ENCODE peak calls at places on chromosome X, in four cellular contexts. One of them, this sample, is unnamed.

GRCh38 chrX:40108084-40108958 is 10.6 kb upstream of the BCOR start:
- DNase-seq in GM12878: no peak
- DNase-seq in HepG2: peak; percentile 74
- DNase-seq in K562: no peak
- DNase-seq in this sample: peak; percentile 31

GRCh38 chrX:124211312-124211942 is 121.0 kb upstream of the TEX13D start:
- DNase-seq in GM12878: no peak
- DNase-seq in HepG2: peak; percentile 28
- DNase-seq in K562: peak; percentile 29
- DNase-seq in this sample: no peak

GRCh38 chrX:148958896-148959295 is 458.5 kb downstream of the AFF2 start:
- DNase-seq in GM12878: no peak
- DNase-seq in HepG2: no peak
- DNase-seq in K562: no peak
- DNase-seq in this sample: no peak

GRCh38 chrX:10893976-10894375 is 217.2 kb upstream of the HCCS start:
- DNase-seq in GM12878: no peak
- DNase-seq in HepG2: peak; percentile 39
- DNase-seq in K562: no peak
- DNase-seq in this sample: no peak

GRCh38 chrX:34654939-34655338 is 2.1 kb downstream of the TMEM47 start:
- DNase-seq in GM12878: no peak
- DNase-seq in HepG2: no peak
- DNase-seq in K562: no peak
- DNase-seq in this sample: no peak

GRCh38 chrX:139596068-139596467 is 65.5 kb downstream of the F9 start:
- DNase-seq in GM12878: no peak
- DNase-seq in HepG2: no peak
- DNase-seq in K562: peak; percentile 8
- DNase-seq in this sample: no peak

GRCh38 chrX:143094501-143095110 is 68.9 kb downstream of the SPANXN4 start:
- DNase-seq in GM12878: no peak
- DNase-seq in HepG2: no peak
- DNase-seq in K562: no peak
- DNase-seq in this sample: no peak

GRCh38 chrX:39541881-39542280 is 555.9 kb downstream of the BCOR start:
- DNase-seq in GM12878: no peak
- DNase-seq in HepG2: no peak
- DNase-seq in K562: no peak
- DNase-seq in this sample: no peak

GRCh38 chrX:119236599-119237525 is 777 bp downstream of the PGRMC1 start:
- DNase-seq in GM12878: no peak
- DNase-seq in HepG2: no peak
- DNase-seq in K562: peak; percentile 24
- DNase-seq in this sample: peak; percentile 12

GRCh38 chrX:39900788-39901170 is 197.0 kb downstream of the BCOR start:
- DNase-seq in GM12878: no peak
- DNase-seq in HepG2: no peak
- DNase-seq in K562: no peak
- DNase-seq in this sample: no peak

GRCh38 chrX:69323786-69324720 is 158.8 kb upstream of the PJA1 start:
- DNase-seq in GM12878: no peak
- DNase-seq in HepG2: no peak
- DNase-seq in K562: peak; percentile 1
- DNase-seq in this sample: no peak

GRCh38 chrX:127879585-127879984 is 172.6 kb downstream of the ACTRT1 start:
- DNase-seq in GM12878: no peak
- DNase-seq in HepG2: no peak
- DNase-seq in K562: no peak
- DNase-seq in this sample: no peak

GRCh38 chrX:150161092-150161672 is 201.9 kb upstream of the MAMLD1 start:
- DNase-seq in GM12878: no peak
- DNase-seq in HepG2: no peak
- DNase-seq in K562: no peak
- DNase-seq in this sample: no peak

GRCh38 chrX:16882188-16882587 is 12.0 kb upstream of the RBBP7 start:
- DNase-seq in GM12878: no peak
- DNase-seq in HepG2: no peak
- DNase-seq in K562: peak; percentile 22
- DNase-seq in this sample: no peak

GRCh38 chrX:37409278-37409677 is 60.1 kb downstream of the PRRG1 start:
- DNase-seq in GM12878: no peak
- DNase-seq in HepG2: peak; percentile 54
- DNase-seq in K562: no peak
- DNase-seq in this sample: no peak

GRCh38 chrX:48179691-48180090 is 16.9 kb downstream of the SSX5 start:
- DNase-seq in GM12878: no peak
- DNase-seq in HepG2: no peak
- DNase-seq in K562: no peak
- DNase-seq in this sample: no peak

GRCh38 chrX:11113731-11114130 is 2.6 kb downstream of the HCCS start:
- DNase-seq in GM12878: no peak
- DNase-seq in HepG2: no peak
- DNase-seq in K562: no peak
- DNase-seq in this sample: no peak

GRCh38 chrX:68498044-68498507 is 775 bp upstream of the YIPF6 start:
- DNase-seq in GM12878: no peak
- DNase-seq in HepG2: peak; percentile 19
- DNase-seq in K562: no peak
- DNase-seq in this sample: no peak

GRCh38 chrX:38817004-38817703 is 15.9 kb downstream of the MID1IP1 start:
- DNase-seq in GM12878: no peak
- DNase-seq in HepG2: no peak
- DNase-seq in K562: peak; percentile 65
- DNase-seq in this sample: peak; percentile 21

GRCh38 chrX:119391279-119391678 is 7.9 kb upstream of the SLC25A43 start:
- DNase-seq in GM12878: no peak
- DNase-seq in HepG2: peak; percentile 22
- DNase-seq in K562: peak; percentile 30
- DNase-seq in this sample: no peak

GRCh38 chrX:71067727-71068051 is 445 bp downstream of the SNX12 start:
- DNase-seq in GM12878: no peak
- DNase-seq in HepG2: no peak
- DNase-seq in K562: no peak
- DNase-seq in this sample: no peak

GRCh38 chrX:148905376-148905775 is 405.0 kb downstream of the AFF2 start:
- DNase-seq in GM12878: no peak
- DNase-seq in HepG2: no peak
- DNase-seq in K562: no peak
- DNase-seq in this sample: peak; percentile 10

GRCh38 chrX:1609311-1609710 is 5.5 kb upstream of the ASMT start:
- DNase-seq in GM12878: no peak
- DNase-seq in HepG2: no peak
- DNase-seq in K562: no peak
- DNase-seq in this sample: no peak

GRCh38 chrX:70554081-70554480 is 109.4 kb downstream of the DLG3 start:
- DNase-seq in GM12878: no peak
- DNase-seq in HepG2: peak; percentile 16
- DNase-seq in K562: peak; percentile 3
- DNase-seq in this sample: no peak

GRCh38 chrX:47515941-47516649 is 33.1 kb upstream of the ZNF41 start:
- DNase-seq in GM12878: no peak
- DNase-seq in HepG2: no peak
- DNase-seq in K562: no peak
- DNase-seq in this sample: no peak

GRCh38 chrX:110924871-110925270 is 129.3 kb upstream of the CHRDL1 start:
- DNase-seq in GM12878: no peak
- DNase-seq in HepG2: no peak
- DNase-seq in K562: no peak
- DNase-seq in this sample: no peak

GRCh38 chrX:129594781-129595180 is 54.7 kb downstream of the OCRL start:
- DNase-seq in GM12878: no peak
- DNase-seq in HepG2: no peak
- DNase-seq in K562: no peak
- DNase-seq in this sample: no peak
- TF ChIP-seq USF2 in GM12878: no peak
- TF ChIP-seq USF2 in HepG2: no peak
- TF ChIP-seq USF2 in K562: no peak
- TF ChIP-seq USF2 in this sample: no peak

DNA sequence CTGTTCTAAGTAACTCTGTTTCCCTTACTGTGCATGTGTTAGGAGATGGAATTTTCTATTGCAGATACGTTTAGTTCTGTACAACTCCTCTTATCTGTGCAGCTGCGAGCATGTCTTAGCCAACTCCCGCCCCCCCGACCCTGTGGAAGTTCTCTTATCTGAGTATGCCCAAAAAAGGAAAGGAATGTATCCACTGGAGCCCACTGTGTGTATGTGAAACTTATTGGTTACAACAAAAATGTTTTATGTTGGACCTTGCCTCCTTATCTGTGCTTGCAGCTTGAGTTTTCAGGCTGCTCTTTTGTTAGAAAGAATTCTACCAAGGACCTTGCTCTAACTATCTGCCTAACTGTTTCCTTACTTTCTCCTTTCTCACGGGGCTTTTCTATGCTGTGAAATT is 24.2 kb upstream of the DCAF8L2 start:
- DNase-seq in GM12878: no peak
- DNase-seq in HepG2: peak; percentile 88
- DNase-seq in K562: peak; percentile 4
- DNase-seq in this sample: no peak
- TF ChIP-seq ETV6 in GM12878: no peak
- TF ChIP-seq ETV6 in HepG2: no peak
- TF ChIP-seq ETV6 in K562: no peak
- TF ChIP-seq ETV6 in this sample: no peak

GRCh38 chrX:12548746-12549145 is 242.5 kb upstream of the PRPS2 start:
- DNase-seq in GM12878: no peak
- DNase-seq in HepG2: no peak
- DNase-seq in K562: no peak
- DNase-seq in this sample: peak; percentile 34
- TF ChIP-seq USF2 in GM12878: no peak
- TF ChIP-seq USF2 in HepG2: no peak
- TF ChIP-seq USF2 in K562: no peak
- TF ChIP-seq USF2 in this sample: no peak

DNA sequence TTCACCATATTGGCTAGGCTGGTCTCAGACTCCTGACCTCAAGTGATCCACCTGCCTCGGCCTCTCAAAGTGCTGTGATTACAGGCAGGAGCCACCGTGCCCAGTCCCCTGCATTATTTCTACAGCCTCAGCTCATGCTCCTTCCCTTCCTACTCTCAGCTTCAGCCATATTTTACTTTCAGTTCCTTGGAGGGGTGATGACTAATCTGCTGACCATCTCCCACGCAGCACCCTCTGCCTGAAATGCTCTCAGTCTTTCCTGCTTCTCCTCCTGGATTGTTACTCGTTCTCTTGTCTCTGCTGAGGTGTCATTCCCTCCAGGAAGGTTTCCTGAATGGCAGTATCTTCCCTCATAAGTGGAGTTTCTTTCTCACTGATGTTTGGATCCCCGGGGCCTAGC is 63.3 kb downstream of the MOSPD2 start:
- DNase-seq in GM12878: no peak
- DNase-seq in HepG2: no peak
- DNase-seq in K562: peak; percentile 15
- DNase-seq in this sample: no peak
- TF ChIP-seq ETV6 in GM12878: no peak
- TF ChIP-seq ETV6 in HepG2: no peak
- TF ChIP-seq ETV6 in K562: no peak
- TF ChIP-seq ETV6 in this sample: no peak